ENCODE peak calls at places on chromosome 13, in four cellular contexts. P is H1, L is GM12878, H is K562. G is an unnamed sample.

GRCh38 chr13:21933001-21933400 is 262.1 kb downstream of the FGF9 start:
- DNase-seq in P (no peak), L (no peak), H (no peak), G (no peak)

GRCh38 chr13:44649118-44649455 is 73.0 kb upstream of the TSC22D1 start:
- DNase-seq in P (no peak), L (no peak), H (no peak), G (no peak)

GRCh38 chr13:51600703-51601102 is 16.4 kb downstream of the WDFY2 start:
- DNase-seq in P (no peak), L (no peak), H (no peak), G (no peak)

GRCh38 chr13:32829676-32830091 is 186.5 kb upstream of the KL start:
- DNase-seq in P (no peak), L (no peak), H (no peak), G (peak; percentile 40)

GRCh38 chr13:110818747-110819146 is 96.1 kb downstream of the ANKRD10 start:
- DNase-seq in P (peak; percentile 34), L (no peak), H (no peak), G (no peak)

GRCh38 chr13:112756967-112757758 is 67.3 kb downstream of the ATP11A start:
- DNase-seq in P (no peak), L (no peak), H (no peak), G (no peak)

GRCh38 chr13:87680298-87680697 is 9.1 kb downstream of the SLITRK5 start:
- DNase-seq in P (no peak), L (no peak), H (no peak), G (no peak)

GRCh38 chr13:44906758-44907157 is 82.5 kb downstream of the NUFIP1 start:
- DNase-seq in P (no peak), L (no peak), H (no peak), G (no peak)

GRCh38 chr13:113094410-113094800 is 11.2 kb upstream of the F7 start:
- DNase-seq in P (no peak), L (no peak), H (no peak), G (no peak)

GRCh38 chr13:21884965-21885567 is 214.2 kb downstream of the FGF9 start:
- DNase-seq in P (no peak), L (no peak), H (no peak), G (no peak)

GRCh38 chr13:79782541-79783216 is 301.7 kb downstream of the NDFIP2 start:
- DNase-seq in P (peak; percentile 66), L (no peak), H (no peak), G (no peak)

GRCh38 chr13:73449258-73449657 is 390.5 kb downstream of the KLF5 start:
- DNase-seq in P (no peak), L (no peak), H (no peak), G (no peak)

GRCh38 chr13:83940742-83941141 is 58.5 kb upstream of the SLITRK1 start:
- DNase-seq in P (no peak), L (no peak), H (no peak), G (no peak)

GRCh38 chr13:53151692-53152421 is 123.2 kb downstream of the OLFM4 start:
- DNase-seq in P (peak; percentile 78), L (peak; percentile 32), H (peak; percentile 50), G (peak; percentile 15)

GRCh38 chr13:91693466-91693865 is 295.0 kb downstream of the GPC5 start:
- DNase-seq in P (no peak), L (no peak), H (no peak), G (no peak)
- TF ChIP-seq EGR1 in P (no peak), L (no peak), H (no peak), G (no peak)

GRCh38 chr13:31161583-31162150 is at the start of gene HSPH1:
- DNase-seq in P (no peak), L (peak; percentile 89), H (peak; percentile 92), G (peak; percentile 91)

GRCh38 chr13:31160857-31161582 is 684 bp downstream of the HSPH1 start:
- DNase-seq in P (peak; percentile 58), L (peak; percentile 37), H (peak; percentile 9), G (no peak)

GRCh38 chr13:31162151-31163008 is 676 bp upstream of the HSPH1 start:
- DNase-seq in P (peak; percentile 95), L (peak; percentile 92), H (peak; percentile 74), G (peak; percentile 96)

GRCh38 chr13:31154939-31155338 is 6.8 kb downstream of the HSPH1 start:
- DNase-seq in P (no peak), L (no peak), H (no peak), G (no peak)

DNA sequence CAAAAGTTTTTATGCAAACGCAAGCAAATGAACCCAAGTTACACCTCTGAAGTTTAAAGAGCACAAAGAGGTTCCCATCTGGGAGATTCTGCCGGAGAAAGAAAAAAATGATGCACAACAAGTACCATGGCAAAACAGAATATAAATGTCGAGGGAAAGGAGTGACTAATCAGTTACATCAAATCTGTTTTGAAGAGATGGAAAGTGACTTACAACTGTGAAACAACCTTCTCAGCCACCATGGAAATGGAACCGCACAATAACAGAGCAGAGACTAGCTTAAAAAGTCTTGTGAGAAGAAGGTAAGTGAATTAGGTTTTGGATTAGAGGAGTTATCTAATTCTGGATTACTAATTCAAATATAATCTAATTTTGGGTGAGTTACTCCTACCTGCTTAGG is 2.4 kb downstream of the HSPH1 start:
- DNase-seq in P (no peak), L (no peak), H (no peak), G (no peak)
- H3K4me2 ChIP-seq in P (peak overlapping the region; percentile 83), L (peak overlapping the region; percentile 85), H (peak overlapping the region; percentile 80), G (peak overlapping the region; percentile 77)

DNA sequence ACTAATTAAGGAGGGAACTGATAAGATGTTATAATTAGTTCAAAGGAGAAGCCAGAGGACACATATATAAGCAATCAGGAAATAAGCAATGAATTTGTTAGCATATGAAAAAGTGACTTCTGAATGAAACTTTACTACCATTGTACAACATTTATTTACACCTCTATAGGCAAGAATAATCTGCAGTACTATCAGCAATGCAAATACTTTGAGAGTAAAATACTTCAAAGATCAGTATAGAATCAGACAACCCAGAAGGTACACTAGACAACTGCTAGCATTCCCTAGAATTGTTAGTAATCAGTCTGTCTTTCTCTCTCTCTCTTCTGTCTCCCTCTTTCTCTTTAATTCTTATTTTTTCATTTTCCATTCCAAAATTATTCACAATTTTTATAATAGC is 196.8 kb upstream of the ATXN8OS start:
- DNase-seq in P (no peak), L (no peak), H (no peak), G (no peak)
- TF ChIP-seq EGR1 in P (no peak), L (no peak), H (no peak), G (no peak)

GRCh38 chr13:114110091-114110829 is 22.2 kb downstream of the RASA3 start:
- DNase-seq in P (no peak), L (no peak), H (no peak), G (no peak)
- H3K4me2 ChIP-seq in P (no peak overlapping the region), L (peak overlapping the region; percentile 13), H (no peak overlapping the region), G (no peak overlapping the region)